ENCODE peak calls at places on chromosomes 5 and 9, in five cellular contexts. Y, Q, P, D and J are unnamed samples.

GRCh38 chr5:154138701-154139100 is 51.8 kb upstream of the GALNT10 start:
- DNase-seq in Y (no peak), Q (no peak), D (no peak), P (no peak), J (no peak)

GRCh38 chr5:58259685-58260152 is 200.2 kb downstream of the PLK2 start:
- DNase-seq in Y (peak), P (peak), Q (peak), D (no peak), J (peak)

GRCh38 chr5:74587895-74588294 is 52.6 kb downstream of the ENC1 start:
- DNase-seq in Q (no peak), Y (no peak), P (no peak), D (no peak), J (no peak)

GRCh38 chr9:97501177-97501971 is at the start of gene TMOD1:
- DNase-seq in Q (peak), D (peak), Y (peak), P (peak), J (peak)

GRCh38 chr5:112436139-112436538 is 17.1 kb upstream of the EPB41L4A start:
- DNase-seq in Y (no peak), Q (no peak), P (no peak), D (no peak), J (no peak)

GRCh38 chr9:114259800-114260523 is 62.9 kb upstream of the ORM1 start:
- DNase-seq in D (no peak), P (no peak), Q (no peak), Y (no peak), J (no peak)

GRCh38 chr5:168301593-168302388 is 10.3 kb downstream of the WWC1 start:
- DNase-seq in Q (no peak), D (no peak), P (no peak), Y (no peak), J (no peak)

GRCh38 chr5:168693883-168694282 is 114.7 kb upstream of the PANK3 start:
- DNase-seq in Q (no peak), Y (no peak), P (no peak), D (no peak), J (no peak)

GRCh38 chr5:126119894-126120442 is 303.2 kb upstream of the GRAMD2B start:
- DNase-seq in Q (no peak), Y (no peak), P (peak), D (no peak), J (no peak)

GRCh38 chr5:148760945-148761638 is 65.3 kb upstream of the ADRB2 start:
- DNase-seq in P (no peak), Q (no peak), Y (no peak), D (no peak), J (no peak)

GRCh38 chr9:98329904-98330303 is 74.5 kb upstream of the TBC1D2 start:
- DNase-seq in P (no peak), Y (no peak), Q (no peak), D (no peak), J (no peak)

GRCh38 chr5:78490709-78491485 is 130.5 kb downstream of the SCAMP1 start:
- DNase-seq in P (no peak), Y (no peak), Q (no peak), D (no peak), J (no peak)

GRCh38 chr9:5043381-5043780 is 58.3 kb downstream of the JAK2 start:
- DNase-seq in Y (no peak), P (no peak), Q (no peak), D (no peak), J (no peak)

GRCh38 chr5:127447822-127448221 is 69.6 kb upstream of the PRRC1 start:
- DNase-seq in Q (no peak), Y (no peak), D (no peak), P (peak), J (no peak)

GRCh38 chr9:35662437-35662836 is 2.6 kb downstream of the ARHGEF39 start:
- DNase-seq in Q (no peak), P (no peak), Y (no peak), D (no peak), J (no peak)

GRCh38 chr9:20512636-20513035 is 109.7 kb downstream of the MLLT3 start:
- DNase-seq in D (no peak), P (peak), Q (no peak), Y (no peak), J (peak)

GRCh38 chr5:134041570-134042411 is 37.0 kb upstream of the VDAC1 start:
- DNase-seq in Q (no peak), D (no peak), Y (no peak), P (no peak), J (no peak)

GRCh38 chr5:43231977-43232376 is 40.0 kb downstream of the NIM1K start:
- DNase-seq in Y (peak), Q (no peak), D (peak), P (no peak), J (no peak)

GRCh38 chr5:105503950-105504349 is 1941.4 kb upstream of the NUDT12 start:
- DNase-seq in Q (no peak), Y (no peak), P (no peak), D (no peak), J (no peak)

GRCh38 chr5:83877911-83878706 is 157.5 kb upstream of the HAPLN1 start:
- DNase-seq in Y (no peak), D (no peak), Q (no peak), P (peak), J (no peak)

GRCh38 chr5:176540956-176541337 is 3.7 kb upstream of the RNF44 start:
- DNase-seq in Y (no peak), P (no peak), D (no peak), Q (no peak), J (no peak)

GRCh38 chr9:75071530-75072122 is 16.3 kb downstream of the NMRK1 start:
- DNase-seq in D (no peak), P (no peak), Q (no peak), Y (peak), J (peak)

GRCh38 chr5:178115136-178115834 is 2.0 kb downstream of the N4BP3 start:
- DNase-seq in P (no peak), Y (peak), Q (peak), D (peak), J (no peak)

GRCh38 chr9:121222524-121223171 is 21.0 kb upstream of the RAB14 start:
- DNase-seq in Q (no peak), D (no peak), Y (no peak), P (peak), J (peak)

GRCh38 chr9:12719431-12719830 is 26.2 kb downstream of the TYRP1 start:
- DNase-seq in Y (no peak), Q (no peak), P (peak), D (no peak), J (peak)

GRCh38 chr9:5671711-5672353 is 42.9 kb downstream of the RIC1 start:
- DNase-seq in P (peak), Q (no peak), Y (no peak), D (no peak), J (no peak)

GRCh38 chr5:177994063-177994462 is 2.0 kb downstream of the PROP1 start:
- DNase-seq in Q (no peak), D (no peak), P (no peak), Y (no peak), J (no peak)

GRCh38 chr5:50663636-50664035 is 2.8 kb upstream of the PARP8 start:
- DNase-seq in Y (no peak), P (no peak), Q (no peak), D (no peak), J (no peak)

GRCh38 chr5:160508780-160509361 is 87.2 kb downstream of the PTTG1 start:
- DNase-seq in D (peak), P (peak), Q (peak), Y (peak), J (peak)

GRCh38 chr5:10701567-10702039 is 59.4 kb downstream of the DAP start:
- DNase-seq in Q (peak), P (peak), D (peak), Y (no peak), J (peak)

GRCh38 chr5:168885324-168886120 is 306.4 kb upstream of the PANK3 start:
- DNase-seq in D (no peak), Y (no peak), Q (peak), P (no peak), J (no peak)

GRCh38 chr5:154478224-154478565 is at the start of gene HAND1:
- DNase-seq in P (peak), D (peak), Y (peak), Q (peak), J (no peak)

GRCh38 chr9:27520986-27521385 is 3.1 kb upstream of the IFNK start:
- DNase-seq in D (no peak), Y (no peak), Q (no peak), P (no peak), J (no peak)
- H3K4me2 ChIP-seq in D (no peak), Y (no peak), Q (no peak), P (no peak), J (no peak)

GRCh38 chr5:13704401-13704800 is 240.1 kb downstream of the DNAH5 start:
- DNase-seq in Q (no peak), P (no peak), D (no peak), Y (no peak), J (no peak)

GRCh38 chr5:13708906-13709305 is 235.6 kb downstream of the DNAH5 start:
- DNase-seq in Y (no peak), D (no peak), P (no peak), Q (no peak), J (no peak)

GRCh38 chr5:13708432-13708831 is 236.1 kb downstream of the DNAH5 start:
- DNase-seq in P (peak), Q (no peak), D (no peak), Y (no peak), J (no peak)
- H2BK12ac ChIP-seq in P (no peak), Q (no peak), D (no peak), Y (no peak), J (no peak)

DNA sequence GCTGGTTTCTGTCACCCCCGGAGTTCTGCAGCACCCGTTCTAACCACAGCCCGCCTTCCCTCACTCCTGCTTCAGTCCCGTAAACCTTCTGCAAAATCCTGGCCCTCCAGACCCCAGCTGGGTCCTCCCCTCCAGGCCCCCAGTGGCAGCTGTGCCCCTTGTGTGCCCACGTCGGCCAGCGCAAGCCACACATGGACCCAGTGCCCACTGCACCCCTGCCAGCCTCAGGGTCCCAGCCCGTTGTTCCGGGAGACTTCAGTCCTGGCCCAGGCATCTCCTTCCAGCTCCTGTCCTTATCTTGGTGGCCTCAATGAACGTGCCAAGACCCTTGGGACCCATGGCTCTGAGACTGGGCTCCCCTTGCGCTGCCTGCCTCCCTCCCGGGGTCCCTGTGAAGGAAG is 43.2 kb downstream of the EXD3 start:
- DNase-seq in Y (no peak), D (no peak), Q (no peak), P (no peak), J (no peak)
- H3K4me2 ChIP-seq in Y (no peak), D (no peak), Q (no peak), P (no peak), J (no peak)

GRCh38 chr5:72556351-72557146 is 49.3 kb upstream of the ZNF366 start:
- DNase-seq in Y (peak), Q (peak), P (peak), D (peak), J (peak)
- H2BK12ac ChIP-seq in Y (no peak), Q (no peak), P (peak), D (peak), J (peak)

GRCh38 chr5:61811052-61811451 is 479.0 kb downstream of the ZSWIM6 start:
- DNase-seq in D (no peak), Q (no peak), P (peak), Y (no peak), J (no peak)
- H3K4me2 ChIP-seq in D (no peak), Q (no peak), P (no peak), Y (no peak), J (no peak)